ENCODE peak calls at places on chromosomes 3 and 15, in six cellular contexts. Q is body of pancreas, X is heart left ventricle, D is ovary, M is breast epithelium, P is H1. E is an unnamed sample.

GRCh38 chr15:32982001-32982400 is 212.5 kb downstream of the FMN1 start:
- DNase-seq in Q (no peak), P (no peak), D (no peak), X (no peak), M (no peak), E (no peak)

GRCh38 chr3:184144505-184144904 is 9.3 kb downstream of the EIF2B5 start:
- DNase-seq in D (no peak), X (no peak), M (no peak), Q (no peak), P (no peak), E (no peak)

GRCh38 chr15:82911458-82911857 is 41.1 kb downstream of the HOMER2 start:
- DNase-seq in D (no peak), M (no peak), P (no peak), X (no peak), Q (no peak), E (no peak)

GRCh38 chr3:67067251-67067650 is 69.1 kb downstream of the KBTBD8 start:
- DNase-seq in M (no peak), P (no peak), X (no peak), Q (no peak), D (no peak), E (no peak)

GRCh38 chr3:118504906-118505305 is 529.7 kb downstream of the IGSF11 start:
- DNase-seq in M (no peak), X (no peak), P (no peak), Q (no peak), D (no peak), E (no peak)

GRCh38 chr3:128098234-128098633 is 25.4 kb downstream of the RUVBL1 start:
- DNase-seq in X (no peak), M (no peak), Q (no peak), P (no peak), D (no peak), E (no peak)

GRCh38 chr3:148246286-148246685 is 451.4 kb upstream of the AGTR1 start:
- DNase-seq in P (no peak), D (no peak), M (no peak), Q (no peak), X (no peak), E (no peak)

GRCh38 chr15:31974855-31975421 is 55.4 kb upstream of the CHRNA7 start:
- DNase-seq in P (peak; percentile 76), X (no peak), D (no peak), Q (peak; percentile 27), M (no peak), E (peak; percentile 57)

GRCh38 chr3:46370784-46371183 is at the start of gene CCR5:
- DNase-seq in M (no peak), P (no peak), X (no peak), Q (no peak), D (no peak), E (no peak)

GRCh38 chr15:53611145-53611920 is 148.1 kb downstream of the WDR72 start:
- DNase-seq in P (no peak), Q (no peak), M (no peak), D (no peak), X (no peak), E (no peak)

GRCh38 chr15:70562906-70563305 is 200.5 kb downstream of the UACA start:
- DNase-seq in Q (no peak), D (no peak), X (no peak), P (peak; percentile 17), M (no peak), E (no peak)

GRCh38 chr15:70561885-70562284 is 201.5 kb downstream of the UACA start:
- DNase-seq in X (no peak), P (no peak), Q (no peak), M (no peak), D (no peak), E (no peak)

GRCh38 chr15:70560617-70561328 is 202.6 kb downstream of the UACA start:
- DNase-seq in P (peak; percentile 40), Q (no peak), D (no peak), X (no peak), M (no peak), E (no peak)

GRCh38 chr15:70566047-70566835 is 197.1 kb downstream of the UACA start:
- DNase-seq in Q (no peak), D (no peak), M (peak; percentile 10), P (peak; percentile 48), X (no peak), E (no peak)

DNA sequence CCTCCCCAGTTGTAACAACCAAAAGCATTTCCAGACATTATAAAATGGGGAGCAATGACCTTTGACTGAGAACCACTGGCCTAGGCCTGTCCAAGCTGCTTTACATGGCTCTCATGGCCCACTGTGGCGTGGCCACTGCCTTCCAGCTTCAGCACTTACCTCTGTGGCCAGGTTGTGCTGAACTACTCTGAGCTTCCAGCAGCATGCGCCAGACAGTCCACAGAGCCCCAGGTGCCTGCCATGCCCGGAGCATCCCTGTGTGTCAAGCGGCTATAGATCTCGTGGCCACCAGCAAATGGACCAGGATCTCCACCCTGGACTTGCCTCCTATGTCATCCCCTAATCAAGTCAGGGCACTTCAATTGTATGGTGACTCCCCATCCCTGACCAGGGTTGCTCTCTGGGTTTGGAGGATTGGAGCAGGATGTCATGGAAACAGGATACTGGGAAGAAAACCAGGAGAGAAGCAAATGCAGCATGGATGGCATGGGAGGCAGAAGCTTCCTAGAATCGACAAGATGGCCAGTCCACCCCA is 199.7 kb downstream of the UACA start:
- DNase-seq in M (peak; percentile 2), P (peak; percentile 31), D (no peak), X (no peak), Q (no peak), E (no peak)
- TF ChIP-seq POLR2A in M (no peak), P (no peak), D (no peak), X (no peak), Q (no peak), E (no peak)

DNA sequence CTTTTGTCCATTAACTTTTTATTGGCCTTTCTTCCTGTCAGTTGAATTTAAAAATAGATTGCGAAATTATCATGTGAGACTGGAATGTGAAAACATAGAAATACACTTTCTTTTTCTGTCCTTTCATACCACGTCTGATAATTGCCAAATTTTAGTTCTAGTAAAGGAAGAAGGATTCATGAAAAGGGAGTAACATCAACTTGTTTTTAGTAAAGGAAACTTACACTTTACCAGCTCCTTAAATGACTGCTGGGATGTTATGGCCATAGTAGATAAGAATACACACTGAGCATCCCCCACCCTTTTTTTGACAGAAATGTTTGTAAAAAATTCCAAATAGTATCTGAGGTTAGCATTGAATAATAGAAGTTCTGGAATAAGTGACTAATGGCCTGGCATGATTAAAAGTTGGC is 137.9 kb downstream of the NEO1 start:
- DNase-seq in Q (no peak), M (no peak), D (no peak), P (no peak), X (no peak), E (no peak)
- H3K27ac ChIP-seq in Q (peak overlapping the region; percentile 32), M (no peak overlapping the region), D (no peak overlapping the region), P (no peak overlapping the region), X (no peak overlapping the region), E (no peak overlapping the region)

DNA sequence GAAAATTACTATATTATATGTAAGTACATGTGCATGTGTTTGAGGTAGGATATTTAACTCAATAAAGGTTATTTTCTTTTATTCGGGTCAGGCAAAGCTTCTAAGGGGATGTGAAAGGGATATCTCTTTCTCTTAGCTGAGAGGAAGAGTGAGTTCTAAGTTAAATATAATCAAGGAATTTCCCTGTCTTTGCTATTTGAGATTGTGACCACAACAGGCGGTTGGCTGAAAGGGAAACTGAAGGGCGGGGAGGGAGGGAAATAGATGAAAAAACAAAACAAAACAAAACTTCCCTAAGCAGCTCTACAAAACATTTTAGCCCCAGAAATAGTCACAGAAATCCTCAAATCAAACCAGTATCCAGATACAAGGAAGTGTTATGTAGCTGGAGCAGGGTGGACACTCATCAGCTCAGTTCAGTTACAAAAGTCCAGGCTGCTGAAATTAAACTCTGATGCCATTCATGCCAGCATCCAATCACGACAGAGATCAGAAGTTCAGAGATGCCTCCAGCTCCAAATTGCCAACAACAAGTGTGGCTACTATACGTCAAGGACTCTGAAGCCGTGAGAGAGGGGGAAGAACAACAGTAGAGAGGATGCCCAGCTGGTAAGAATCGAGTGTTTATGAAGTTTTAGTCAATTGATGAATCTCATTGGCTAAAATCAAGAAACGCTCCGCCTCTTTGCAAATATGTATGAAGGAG is 369 bp upstream of the TP63 start:
- DNase-seq in P (no peak), M (no peak), Q (no peak), X (no peak), D (no peak), E (no peak)
- TF ChIP-seq POLR2A in P (no peak), M (no peak), Q (no peak), X (no peak), D (no peak), E (no peak)

GRCh38 chr3:55417211-55417610 is 69.9 kb downstream of the WNT5A start:
- DNase-seq in D (no peak), X (no peak), P (no peak), M (no peak), Q (no peak), E (no peak)
- H3K27ac ChIP-seq in D (no peak overlapping the region), X (no peak overlapping the region), P (no peak overlapping the region), M (no peak overlapping the region), Q (no peak overlapping the region), E (no peak overlapping the region)

GRCh38 chr3:160574636-160575035 is 9.3 kb upstream of the KPNA4 start:
- DNase-seq in D (no peak), P (no peak), Q (no peak), M (no peak), X (no peak), E (no peak)

GRCh38 chr3:160577551-160578195 is 12.3 kb upstream of the KPNA4 start:
- DNase-seq in D (no peak), Q (peak; percentile 18), P (no peak), X (no peak), M (no peak), E (no peak)

GRCh38 chr3:160575589-160575988 is 10.2 kb upstream of the KPNA4 start:
- DNase-seq in Q (no peak), M (no peak), D (no peak), P (no peak), X (no peak), E (no peak)

GRCh38 chr3:160577093-160577492 is 11.7 kb upstream of the KPNA4 start:
- DNase-seq in Q (no peak), D (no peak), X (no peak), M (no peak), P (no peak), E (no peak)

DNA sequence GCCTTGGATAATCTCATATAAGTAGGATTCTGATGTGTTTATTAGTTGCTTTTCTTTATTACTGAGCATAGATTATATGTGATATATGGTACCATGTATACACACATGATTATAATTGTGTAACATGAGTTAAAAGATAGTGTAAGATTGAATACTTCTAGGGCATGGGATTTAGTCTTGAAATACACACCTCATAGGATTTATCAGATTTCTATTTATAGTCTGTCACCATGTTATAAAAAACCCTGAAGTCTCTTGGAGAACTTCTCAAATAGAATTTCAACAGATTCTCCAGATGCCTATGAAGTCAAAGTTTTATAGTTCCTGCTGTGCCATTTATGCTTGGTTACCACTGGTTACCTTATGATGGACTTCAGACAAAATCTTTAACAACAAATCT is 11.2 kb upstream of the KPNA4 start:
- DNase-seq in X (no peak), P (no peak), M (no peak), D (no peak), Q (no peak), E (no peak)
- TF ChIP-seq POLR2A in X (no peak), P (no peak), M (no peak), D (no peak), Q (no peak), E (no peak)

GRCh38 chr3:101857279-101857678 is 8.0 kb downstream of the NFKBIZ start:
- DNase-seq in M (no peak), Q (no peak), P (no peak), X (no peak), D (no peak), E (no peak)
- H3K27ac ChIP-seq in M (peak overlapping the region; percentile 59), Q (peak overlapping the region; percentile 10), P (no peak overlapping the region), X (no peak overlapping the region), D (no peak overlapping the region), E (no peak overlapping the region)

E was measured in testis.